ENCODE peak calls at places on chromosomes 4 and X, in nine cellular contexts. G is lung; Q is psoas muscle; A is colonic mucosa; X is tibial nerve; C is heart left ventricle; D is AG04450; M is transverse colon; H is CD8-positive, alpha-beta T cell. O is an unnamed sample.

GRCh38 chr4:181308476-181309170 is 934.6 kb upstream of the TENM3 start:
- DNase-seq in G (no peak), M (no peak), D (no peak), A (no peak), H (no peak), X (no peak), C (no peak), Q (no peak), O (no peak)

GRCh38 chrX:37825225-37825842 is 22.0 kb downstream of the DYNLT3 start:
- DNase-seq in C (no peak), D (no peak), M (peak), H (peak), Q (no peak), A (peak), G (peak), X (peak), O (peak)

GRCh38 chrX:8728932-8729331 is 3.0 kb downstream of the ANOS1 start:
- DNase-seq in A (no peak), M (no peak), X (no peak), D (no peak), G (peak), H (no peak), Q (no peak), C (no peak), O (no peak)

GRCh38 chrX:12798601-12799000 is 7.4 kb downstream of the PRPS2 start:
- DNase-seq in D (peak), Q (no peak), M (no peak), H (no peak), G (no peak), X (no peak), C (no peak), A (no peak), O (no peak)

GRCh38 chrX:150761176-150761818 is 68.1 kb downstream of the MTMR1 start:
- DNase-seq in D (no peak), G (no peak), M (no peak), X (no peak), H (no peak), A (no peak), C (no peak), Q (no peak), O (no peak)

GRCh38 chr4:91989914-91990313 is 313.9 kb upstream of the GRID2 start:
- DNase-seq in X (no peak), Q (no peak), D (no peak), C (no peak), H (no peak), M (no peak), G (no peak), A (no peak), O (no peak)

GRCh38 chr4:53547983-53548382 is 43.3 kb downstream of the LNX1 start:
- DNase-seq in G (no peak), A (no peak), C (no peak), D (no peak), Q (no peak), H (no peak), X (no peak), M (no peak), O (no peak)

GRCh38 chrX:9356846-9357245 is 108.0 kb upstream of the TBL1X start:
- DNase-seq in G (no peak), C (no peak), X (no peak), Q (no peak), M (no peak), D (no peak), A (no peak), H (no peak), O (no peak)

GRCh38 chrX:119826399-119826959 is 26.3 kb downstream of the UPF3B start:
- DNase-seq in D (no peak), M (no peak), X (no peak), Q (no peak), G (no peak), C (no peak), H (no peak), A (no peak), O (no peak)

GRCh38 chrX:103414561-103414960 is 38.2 kb downstream of the BEX3 start:
- DNase-seq in D (no peak), Q (no peak), C (no peak), M (no peak), G (no peak), A (no peak), H (no peak), X (no peak), O (no peak)

GRCh38 chr4:150038335-150039076 is 39.7 kb upstream of the DCLK2 start:
- DNase-seq in X (no peak), H (no peak), M (no peak), A (no peak), G (no peak), Q (no peak), C (no peak), D (no peak), O (no peak)
- H3K27ac ChIP-seq in X (no peak), H (no peak), M (no peak), A (no peak), G (no peak), Q (no peak), C (no peak), D (no peak), O (no peak)

GRCh38 chr4:8163436-8164193 is 5.0 kb upstream of the ABLIM2 start:
- DNase-seq in D (no peak), Q (no peak), H (no peak), A (no peak), C (peak), G (no peak), M (no peak), X (no peak), O (no peak)
- H3K4me3 ChIP-seq in D (no peak), Q (peak), H (no peak), A (no peak), C (no peak), G (no peak), M (no peak), X (no peak), O (no peak)

GRCh38 chr4:38504396-38504715 is 159.6 kb upstream of the KLF3 start:
- DNase-seq in A (no peak), H (no peak), X (no peak), D (no peak), G (no peak), Q (no peak), M (no peak), C (no peak), O (no peak)
- H3K27ac ChIP-seq in A (no peak), H (no peak), X (no peak), D (no peak), G (no peak), Q (no peak), M (no peak), C (no peak), O (no peak)

DNA sequence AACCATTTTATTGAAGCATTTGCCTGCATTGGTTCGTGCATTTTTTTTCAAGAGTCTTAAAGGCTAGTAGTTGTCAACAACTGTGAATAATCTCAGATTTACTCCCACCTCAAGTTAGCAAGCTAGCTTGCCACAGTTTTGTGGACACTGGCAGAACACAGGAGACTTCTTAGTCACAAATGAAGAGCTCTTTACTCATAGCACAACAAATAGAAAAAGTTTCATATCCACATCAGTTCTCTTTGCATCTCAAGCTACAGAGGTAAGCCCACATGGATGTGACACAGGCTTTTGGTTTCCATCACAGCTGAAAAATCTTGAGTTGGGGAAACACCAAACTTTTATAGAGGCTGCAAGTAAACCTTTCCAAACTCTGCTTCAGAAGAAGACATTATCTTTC is 2315.7 kb upstream of the TENM3 start:
- DNase-seq in A (no peak), Q (no peak), M (no peak), X (no peak), C (no peak), G (no peak), H (no peak), D (no peak), O (no peak)
- H3K4me3 ChIP-seq in A (no peak), Q (no peak), M (no peak), X (no peak), C (no peak), G (no peak), H (no peak), D (no peak), O (no peak)

GRCh38 chr4:76691767-76692689 is 205.9 kb downstream of the SOWAHB start:
- DNase-seq in G (no peak), C (no peak), Q (no peak), A (no peak), M (peak), H (no peak), X (no peak), D (no peak), O (no peak)
- H3K27ac ChIP-seq in G (peak), C (no peak), Q (no peak), A (peak), M (peak), H (no peak), X (no peak), D (no peak), O (no peak)

DNA sequence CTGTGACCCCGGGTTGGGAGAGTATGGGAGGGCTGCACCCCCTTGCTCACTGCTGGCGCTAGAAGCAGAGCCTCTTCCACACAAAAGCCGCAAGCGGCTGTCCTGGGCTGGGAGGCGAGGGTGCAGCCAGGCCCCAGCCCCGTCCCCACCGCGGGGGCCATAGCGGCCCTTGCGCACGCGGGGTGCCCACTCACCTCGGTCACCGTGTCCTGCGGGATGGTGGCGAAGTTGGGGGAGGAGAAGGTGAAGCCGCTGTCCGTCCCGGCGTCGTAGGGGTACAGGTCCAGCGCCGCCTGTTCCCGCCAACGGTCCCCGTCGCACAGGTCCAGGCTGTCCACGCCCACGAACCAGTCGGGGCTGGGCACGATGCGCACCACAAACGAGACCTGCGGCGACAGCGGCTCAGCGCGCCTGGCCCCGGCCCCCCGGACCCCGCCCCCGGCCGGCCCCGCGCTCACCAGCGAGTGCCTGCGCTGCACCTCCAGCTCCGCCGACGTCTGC is 1.5 kb downstream of the SPON2 start:
- DNase-seq in X (no peak), A (no peak), G (no peak), H (no peak), M (no peak), D (no peak), C (peak), Q (no peak), O (no peak)
- H3K4me3 ChIP-seq in X (peak), A (peak), G (no peak), H (peak), M (peak), D (peak), C (peak), Q (peak), O (peak)

O was measured in effector memory CD4-positive, alpha-beta T cell.